ENCODE peak calls at places on chromosome 15, in four cellular contexts. U, K, Z and J are unnamed samples.

GRCh38 chr15:65275728-65276126 is 11.0 kb downstream of the PARP16 start:
- DNase-seq in Z (no peak), K (peak), U (no peak), J (no peak)

GRCh38 chr15:86317379-86317745 is 237.7 kb downstream of the AGBL1 start:
- DNase-seq in U (no peak), K (no peak), Z (no peak), J (peak)

GRCh38 chr15:49621327-49622210 is 721 bp downstream of the DTWD1 start:
- DNase-seq in Z (no peak), K (peak), U (no peak), J (no peak)

GRCh38 chr15:42670441-42670840 is 66.5 kb downstream of the CDAN1 start:
- DNase-seq in U (no peak), K (no peak), Z (no peak), J (no peak)

GRCh38 chr15:34241376-34242350 is 16.8 kb downstream of the EMC4 start:
- DNase-seq in K (peak), Z (no peak), U (no peak), J (peak)

GRCh38 chr15:65087873-65088642 is 11.5 kb downstream of the KBTBD13 start:
- DNase-seq in Z (peak), U (no peak), K (no peak), J (no peak)

GRCh38 chr15:60859996-60860494 is 369.1 kb downstream of the RORA start:
- DNase-seq in K (no peak), Z (no peak), U (no peak), J (no peak)

GRCh38 chr15:53716909-53717878 is 42.3 kb downstream of the WDR72 start:
- DNase-seq in K (peak), Z (no peak), U (no peak), J (peak)

GRCh38 chr15:57306305-57306943 is 69.9 kb upstream of the CGNL1 start:
- DNase-seq in K (peak), U (peak), Z (peak), J (peak)

GRCh38 chr15:39392469-39393047 is 188.3 kb upstream of the THBS1 start:
- DNase-seq in Z (no peak), U (no peak), K (no peak), J (no peak)

DNA sequence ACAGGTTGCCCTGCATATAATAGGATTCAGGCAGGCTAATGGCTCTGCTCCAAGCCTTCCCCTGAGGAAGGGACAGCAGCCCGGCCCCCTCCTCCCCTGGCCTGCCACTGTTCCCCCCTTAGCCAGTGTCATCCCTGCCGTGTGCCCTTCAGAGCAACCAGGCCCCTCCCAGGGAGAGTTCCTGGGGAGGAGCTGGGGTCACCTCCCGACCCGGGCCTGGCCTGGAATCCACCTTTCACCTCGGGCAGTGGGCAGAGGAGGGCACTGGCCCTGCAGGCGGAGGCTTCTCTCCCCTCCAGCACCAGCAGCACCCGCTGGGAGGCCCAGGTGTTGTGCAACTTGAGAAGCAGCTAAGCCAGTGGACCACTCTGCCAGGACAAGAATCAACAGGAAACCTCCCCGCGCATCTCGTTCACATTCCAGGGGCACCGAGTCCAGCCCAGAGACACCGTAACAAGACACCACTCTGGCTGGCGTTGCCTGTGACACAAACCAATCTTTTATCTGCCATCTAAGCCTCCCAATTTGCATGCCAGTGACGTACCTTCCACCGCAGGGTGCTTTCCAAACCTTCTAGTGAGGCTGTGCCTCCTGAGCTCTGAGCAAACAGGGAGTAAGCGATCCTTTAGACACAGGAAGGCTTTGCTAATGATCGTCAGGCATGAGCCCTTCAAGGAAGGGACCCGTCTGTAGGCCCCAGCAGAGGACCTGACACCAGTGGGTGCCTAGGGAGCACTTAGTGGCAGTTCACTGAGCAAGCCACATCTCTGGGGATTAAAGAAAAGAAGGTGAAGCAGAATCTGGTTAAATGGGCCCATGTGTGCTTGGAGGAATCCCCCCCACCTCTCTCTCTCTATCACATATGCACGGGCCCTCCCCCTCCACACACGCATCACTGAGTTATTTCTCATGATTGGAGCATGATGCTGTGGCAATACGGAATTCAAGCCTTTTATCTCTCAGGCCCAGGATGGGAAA is 98.9 kb upstream of the TLE3 start:
- DNase-seq in U (peak), Z (peak), K (no peak), J (peak)
- TF ChIP-seq CTCF in U (peak), Z (no peak), K (no peak), J (no peak)

DNA sequence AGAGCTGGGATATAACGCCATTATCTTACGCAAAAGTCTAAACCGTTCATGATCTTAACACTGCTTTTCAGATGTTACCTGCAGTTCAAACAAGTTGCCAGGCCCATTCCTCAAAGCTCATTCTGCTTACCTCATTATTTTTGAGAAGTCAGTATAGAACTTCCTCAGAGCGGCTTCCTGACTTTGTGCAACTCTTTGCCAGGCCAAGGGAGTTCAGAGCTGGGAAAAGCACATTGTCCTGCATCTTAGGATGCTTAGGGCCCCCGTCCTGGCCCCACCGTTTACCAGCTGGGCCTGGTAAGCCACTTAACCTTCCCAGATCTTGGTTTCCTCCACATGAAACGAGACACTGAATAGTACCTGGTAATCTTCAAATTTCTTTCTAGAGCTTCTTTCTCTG is 6.8 kb upstream of the C2CD4B start:
- DNase-seq in K (no peak), Z (no peak), U (no peak), J (no peak)
- H3K27ac ChIP-seq in K (no peak), Z (no peak), U (no peak), J (no peak)

GRCh38 chr15:80747317-80748053 is 31.7 kb upstream of the CEMIP start:
- DNase-seq in Z (no peak), U (no peak), K (no peak), J (no peak)
- TF ChIP-seq CTCF in Z (no peak), U (peak), K (no peak), J (no peak)

GRCh38 chr15:94004697-94005096 is 226.7 kb upstream of the MCTP2 start:
- DNase-seq in Z (no peak), K (no peak), U (no peak), J (peak)
- H3K27ac ChIP-seq in Z (no peak), K (no peak), U (peak), J (peak)

GRCh38 chr15:100520132-100520921 is 8.4 kb downstream of the CERS3 start:
- DNase-seq in K (no peak), Z (no peak), U (no peak), J (no peak)

GRCh38 chr15:100521907-100522306 is 6.8 kb downstream of the CERS3 start:
- DNase-seq in U (no peak), Z (no peak), K (no peak), J (no peak)

GRCh38 chr15:100529556-100529955 is 806 bp upstream of the CERS3 start:
- DNase-seq in Z (no peak), K (no peak), U (no peak), J (peak)

GRCh38 chr15:100528833-100529428 is at the start of gene CERS3:
- DNase-seq in Z (no peak), K (no peak), U (no peak), J (no peak)

DNA sequence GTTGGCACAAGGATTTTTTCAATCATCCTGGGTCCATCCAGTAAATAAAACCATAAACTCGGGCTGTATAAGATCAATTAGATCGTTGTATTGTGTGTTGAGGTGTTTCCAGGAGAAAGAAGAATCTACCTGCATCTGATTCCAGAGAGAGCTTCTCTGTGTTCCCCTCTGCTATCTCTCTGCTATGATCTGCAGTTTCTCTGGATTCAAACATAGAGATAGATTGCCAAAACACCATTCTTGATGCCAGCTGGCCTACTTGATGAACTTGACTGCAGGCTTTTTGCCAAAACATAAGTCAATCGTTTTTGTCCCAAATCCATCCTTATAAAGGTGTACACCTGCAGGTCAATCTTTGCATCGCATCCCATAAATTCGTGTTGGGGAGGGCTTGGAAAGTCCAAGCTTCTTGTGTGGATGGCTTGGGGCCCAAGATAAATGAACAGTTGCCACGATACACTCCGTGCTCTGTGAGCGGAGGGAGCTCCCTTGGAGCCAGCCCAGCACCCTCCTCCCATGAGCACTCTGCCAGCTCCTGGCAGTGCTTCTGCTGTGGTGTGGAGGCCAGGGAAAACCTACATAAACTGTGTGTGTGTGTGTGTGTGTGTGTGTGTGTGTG is 2.7 kb downstream of the CERS3 start:
- DNase-seq in K (no peak), U (no peak), Z (peak), J (no peak)
- TF ChIP-seq CTCF in K (no peak), U (peak), Z (peak), J (no peak)

GRCh38 chr15:96052154-96052553 is 278.3 kb upstream of the NR2F2 start:
- DNase-seq in K (no peak), U (no peak), Z (no peak), J (no peak)

GRCh38 chr15:96054029-96054428 is 276.5 kb upstream of the NR2F2 start:
- DNase-seq in U (no peak), K (no peak), Z (no peak), J (no peak)

GRCh38 chr15:96053039-96054021 is 277.2 kb upstream of the NR2F2 start:
- DNase-seq in Z (peak), K (peak), U (no peak), J (peak)

GRCh38 chr15:96051598-96051997 is 278.9 kb upstream of the NR2F2 start:
- DNase-seq in U (no peak), K (no peak), Z (no peak), J (no peak)

DNA sequence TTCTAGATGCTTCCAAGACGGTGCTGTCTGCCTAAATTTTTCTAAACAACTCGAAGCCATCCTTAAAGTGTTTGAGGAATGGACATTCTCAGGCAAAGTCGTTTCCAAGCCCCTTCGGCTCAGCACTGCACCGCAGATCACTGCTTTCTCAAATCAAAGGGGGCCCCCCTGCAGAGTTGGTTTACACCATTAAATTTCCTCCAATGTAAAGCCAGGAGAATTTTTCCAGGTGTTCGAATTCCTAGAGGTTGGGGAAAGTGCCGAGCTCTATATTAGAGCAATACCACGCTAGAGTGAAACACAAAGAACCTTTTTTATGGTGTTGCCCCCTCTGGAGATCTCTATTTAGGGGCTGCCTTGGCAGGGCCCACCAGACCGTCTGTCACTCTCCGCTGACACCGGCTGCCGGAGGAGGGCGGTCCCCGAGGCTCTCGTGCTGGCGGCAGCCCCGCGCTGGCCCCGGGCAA is 277.9 kb upstream of the NR2F2 start:
- DNase-seq in U (no peak), K (no peak), Z (no peak), J (no peak)
- H3K27ac ChIP-seq in U (no peak), K (no peak), Z (peak), J (no peak)

DNA sequence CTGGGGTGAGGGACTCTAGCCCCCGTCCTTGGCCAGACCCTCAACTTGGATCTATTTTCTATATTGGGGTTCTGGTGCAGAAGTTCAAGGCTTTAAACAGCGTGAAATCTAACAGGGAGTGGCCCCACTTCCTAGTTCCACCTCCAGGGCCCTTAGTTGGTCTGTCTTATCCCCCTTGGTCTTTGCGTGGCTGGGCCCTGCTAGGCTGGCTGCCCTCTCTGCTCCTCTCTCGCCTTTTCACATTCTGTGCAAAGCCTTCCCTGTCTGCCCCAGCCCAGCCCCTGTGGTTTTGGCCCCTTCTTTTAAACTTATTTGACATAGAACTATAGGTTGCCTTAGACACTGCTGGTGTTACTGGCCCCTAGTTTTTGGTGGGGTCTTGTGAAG is 5.6 kb downstream of the PPCDC start:
- DNase-seq in U (no peak), Z (no peak), K (no peak), J (no peak)
- TF ChIP-seq CTCF in U (no peak), Z (no peak), K (no peak), J (no peak)

GRCh38 chr15:83206971-83207621 is 527 bp downstream of the HDGFL3 start:
- DNase-seq in U (no peak), K (peak), Z (no peak), J (peak)

GRCh38 chr15:83207622-83208356 is at the start of gene HDGFL3:
- DNase-seq in Z (no peak), U (no peak), K (peak), J (peak)

GRCh38 chr15:83206387-83206970 is 1.1 kb downstream of the HDGFL3 start:
- DNase-seq in Z (no peak), U (no peak), K (peak), J (peak)

GRCh38 chr15:83204697-83205096 is 2.9 kb downstream of the HDGFL3 start:
- DNase-seq in K (no peak), Z (no peak), U (no peak), J (no peak)

DNA sequence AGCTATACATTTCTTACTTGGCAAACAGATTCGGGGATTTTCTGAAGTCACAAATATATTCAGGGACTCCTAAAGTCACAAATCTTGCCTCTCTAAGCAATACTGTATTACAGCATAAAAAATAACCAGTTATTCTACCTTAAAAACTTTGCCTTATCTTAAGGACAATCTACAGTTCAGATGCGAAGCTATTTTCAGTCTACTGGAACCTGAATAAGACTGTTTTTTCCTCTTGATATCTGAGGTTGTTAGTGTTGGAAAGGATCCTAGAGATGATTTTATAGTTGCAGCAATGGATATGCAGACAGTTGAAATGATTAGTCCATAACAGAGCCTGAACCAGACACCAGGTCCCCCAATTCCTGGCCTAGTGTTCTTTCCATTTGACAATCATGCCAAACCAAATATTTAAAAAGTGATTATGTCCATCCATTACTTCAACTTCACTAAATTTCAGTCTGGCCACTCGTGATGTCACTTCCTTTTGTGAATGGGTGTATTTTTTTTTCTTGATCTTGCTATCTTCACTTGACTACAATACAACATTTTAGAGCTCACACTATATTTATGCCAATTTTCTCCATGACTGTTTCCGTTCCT is 1.8 kb downstream of the HDGFL3 start:
- DNase-seq in U (no peak), K (no peak), Z (no peak), J (no peak)
- H3K27ac ChIP-seq in U (no peak), K (peak), Z (no peak), J (no peak)

DNA sequence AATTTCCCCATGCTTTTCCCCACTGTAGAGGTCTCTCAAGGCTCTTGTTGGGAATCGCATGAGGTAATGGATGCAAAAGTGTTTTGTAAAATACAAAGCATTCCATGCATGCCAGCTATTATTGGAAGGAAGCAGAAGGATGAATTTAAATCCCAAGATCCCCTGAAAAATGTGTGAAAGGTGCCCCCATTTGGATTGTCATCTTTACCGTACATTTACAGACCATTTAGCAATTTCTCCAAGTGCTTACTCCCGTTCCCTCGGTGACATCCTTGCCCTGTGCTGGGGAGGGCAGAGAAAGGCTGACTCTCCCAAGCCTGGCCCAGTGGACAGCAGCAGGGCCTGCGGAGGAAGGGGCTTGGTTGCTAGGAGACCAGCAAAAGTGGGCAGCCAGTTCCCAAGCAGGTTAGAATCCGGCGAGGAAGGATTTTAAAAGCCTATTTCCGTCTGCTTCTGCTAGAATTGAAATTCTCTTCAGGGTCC is 31.1 kb upstream of the NEO1 start:
- DNase-seq in K (no peak), Z (no peak), U (no peak), J (no peak)
- TF ChIP-seq CTCF in K (no peak), Z (no peak), U (no peak), J (no peak)